ENCODE peak calls at places on chromosomes 5 and 9, in eight cellular contexts. One of them, this sample, is unnamed.

GRCh38 chr5:136424835-136425694 is 59.7 kb upstream of the TRPC7 start:
- DNase-seq in left lung: peak; percentile 83
- DNase-seq in glomerular endothelial cell: peak; percentile 23
- DNase-seq in T-helper 9 cell: peak; percentile 27
- DNase-seq in HEK293T: peak; percentile 85
- DNase-seq in anterior cingulate cortex: no peak
- DNase-seq in lung microvascular endothelial cell: peak; percentile 66
- DNase-seq in SHP77: peak; percentile 77
- DNase-seq in this sample: peak; percentile 40

GRCh38 chr5:180950291-180950949 is 38.2 kb upstream of the BTNL3 start:
- DNase-seq in left lung: no peak
- DNase-seq in glomerular endothelial cell: no peak
- DNase-seq in T-helper 9 cell: no peak
- DNase-seq in HEK293T: no peak
- DNase-seq in anterior cingulate cortex: no peak
- DNase-seq in lung microvascular endothelial cell: no peak
- DNase-seq in SHP77: no peak
- DNase-seq in this sample: no peak

GRCh38 chr9:127154390-127155191 is 32.2 kb upstream of the ANGPTL2 start:
- DNase-seq in left lung: no peak
- DNase-seq in glomerular endothelial cell: no peak
- DNase-seq in T-helper 9 cell: no peak
- DNase-seq in HEK293T: no peak
- DNase-seq in anterior cingulate cortex: no peak
- DNase-seq in lung microvascular endothelial cell: no peak
- DNase-seq in SHP77: no peak
- DNase-seq in this sample: no peak

GRCh38 chr5:80125962-80126480 is 90.9 kb downstream of the THBS4 start:
- DNase-seq in left lung: no peak
- DNase-seq in glomerular endothelial cell: no peak
- DNase-seq in T-helper 9 cell: no peak
- DNase-seq in HEK293T: no peak
- DNase-seq in anterior cingulate cortex: no peak
- DNase-seq in lung microvascular endothelial cell: peak; percentile 5
- DNase-seq in SHP77: no peak
- DNase-seq in this sample: peak; percentile 59

GRCh38 chr5:174505621-174506020 is 218.8 kb upstream of the MSX2 start:
- DNase-seq in left lung: no peak
- DNase-seq in glomerular endothelial cell: no peak
- DNase-seq in T-helper 9 cell: no peak
- DNase-seq in HEK293T: peak; percentile 64
- DNase-seq in anterior cingulate cortex: no peak
- DNase-seq in lung microvascular endothelial cell: peak; percentile 25
- DNase-seq in SHP77: no peak
- DNase-seq in this sample: no peak

GRCh38 chr9:133612816-133613215 is 3.6 kb upstream of the FAM163B start:
- DNase-seq in left lung: peak; percentile 65
- DNase-seq in glomerular endothelial cell: no peak
- DNase-seq in T-helper 9 cell: no peak
- DNase-seq in HEK293T: no peak
- DNase-seq in anterior cingulate cortex: no peak
- DNase-seq in lung microvascular endothelial cell: no peak
- DNase-seq in SHP77: no peak
- DNase-seq in this sample: no peak

GRCh38 chr5:158245513-158245912 is 386.6 kb upstream of the CLINT1 start:
- DNase-seq in left lung: no peak
- DNase-seq in glomerular endothelial cell: no peak
- DNase-seq in T-helper 9 cell: no peak
- DNase-seq in HEK293T: no peak
- DNase-seq in anterior cingulate cortex: no peak
- DNase-seq in lung microvascular endothelial cell: no peak
- DNase-seq in SHP77: no peak
- DNase-seq in this sample: no peak

GRCh38 chr9:70589571-70590263 is 175.3 kb upstream of the KLF9 start:
- DNase-seq in left lung: no peak
- DNase-seq in glomerular endothelial cell: no peak
- DNase-seq in T-helper 9 cell: no peak
- DNase-seq in HEK293T: no peak
- DNase-seq in anterior cingulate cortex: no peak
- DNase-seq in lung microvascular endothelial cell: peak; percentile 67
- DNase-seq in SHP77: no peak
- DNase-seq in this sample: peak; percentile 66

GRCh38 chr5:158553195-158553945 is 546.3 kb downstream of the EBF1 start:
- DNase-seq in left lung: no peak
- DNase-seq in glomerular endothelial cell: no peak
- DNase-seq in T-helper 9 cell: no peak
- DNase-seq in HEK293T: no peak
- DNase-seq in anterior cingulate cortex: no peak
- DNase-seq in lung microvascular endothelial cell: no peak
- DNase-seq in SHP77: no peak
- DNase-seq in this sample: no peak

GRCh38 chr5:149749481-149750365 is 19.6 kb downstream of the PPARGC1B start:
- DNase-seq in left lung: no peak
- DNase-seq in glomerular endothelial cell: no peak
- DNase-seq in T-helper 9 cell: no peak
- DNase-seq in HEK293T: no peak
- DNase-seq in anterior cingulate cortex: no peak
- DNase-seq in lung microvascular endothelial cell: no peak
- DNase-seq in SHP77: no peak
- DNase-seq in this sample: peak; percentile 26

GRCh38 chr5:177967221-177967887 is 28.7 kb downstream of the PROP1 start:
- DNase-seq in left lung: no peak
- DNase-seq in glomerular endothelial cell: no peak
- DNase-seq in T-helper 9 cell: no peak
- DNase-seq in HEK293T: no peak
- DNase-seq in anterior cingulate cortex: no peak
- DNase-seq in lung microvascular endothelial cell: no peak
- DNase-seq in SHP77: no peak
- DNase-seq in this sample: no peak

GRCh38 chr9:93673271-93673843 is 97.0 kb downstream of the PHF2 start:
- DNase-seq in left lung: peak; percentile 71
- DNase-seq in glomerular endothelial cell: no peak
- DNase-seq in T-helper 9 cell: no peak
- DNase-seq in HEK293T: no peak
- DNase-seq in anterior cingulate cortex: no peak
- DNase-seq in lung microvascular endothelial cell: no peak
- DNase-seq in SHP77: no peak
- DNase-seq in this sample: peak; percentile 32

GRCh38 chr5:41641621-41642020 is 131.2 kb upstream of the PLCXD3 start:
- DNase-seq in left lung: no peak
- DNase-seq in glomerular endothelial cell: no peak
- DNase-seq in T-helper 9 cell: no peak
- DNase-seq in HEK293T: no peak
- DNase-seq in anterior cingulate cortex: no peak
- DNase-seq in lung microvascular endothelial cell: peak; percentile 23
- DNase-seq in SHP77: no peak
- DNase-seq in this sample: no peak

GRCh38 chr9:16425572-16425971 is 444.9 kb downstream of the BNC2 start:
- DNase-seq in left lung: no peak
- DNase-seq in glomerular endothelial cell: no peak
- DNase-seq in T-helper 9 cell: no peak
- DNase-seq in HEK293T: no peak
- DNase-seq in anterior cingulate cortex: no peak
- DNase-seq in lung microvascular endothelial cell: peak; percentile 22
- DNase-seq in SHP77: no peak
- DNase-seq in this sample: peak; percentile 57

GRCh38 chr5:130289132-130290088 is 385.1 kb downstream of the CHSY3 start:
- DNase-seq in left lung: no peak
- DNase-seq in glomerular endothelial cell: no peak
- DNase-seq in T-helper 9 cell: no peak
- DNase-seq in HEK293T: no peak
- DNase-seq in anterior cingulate cortex: no peak
- DNase-seq in lung microvascular endothelial cell: no peak
- DNase-seq in SHP77: no peak
- DNase-seq in this sample: peak; percentile 24

GRCh38 chr5:61332369-61332745 is 299 bp downstream of the ZSWIM6 start:
- DNase-seq in left lung: peak; percentile 88
- DNase-seq in glomerular endothelial cell: no peak
- DNase-seq in T-helper 9 cell: peak; percentile 30
- DNase-seq in HEK293T: no peak
- DNase-seq in anterior cingulate cortex: no peak
- DNase-seq in lung microvascular endothelial cell: peak; percentile 50
- DNase-seq in SHP77: no peak
- DNase-seq in this sample: peak; percentile 28

GRCh38 chr5:117299940-117300339 is 725.3 kb upstream of the SEMA6A start:
- DNase-seq in left lung: no peak
- DNase-seq in glomerular endothelial cell: no peak
- DNase-seq in T-helper 9 cell: no peak
- DNase-seq in HEK293T: no peak
- DNase-seq in anterior cingulate cortex: no peak
- DNase-seq in lung microvascular endothelial cell: no peak
- DNase-seq in SHP77: peak; percentile 27
- DNase-seq in this sample: peak; percentile 52

GRCh38 chr9:31119882-31120481 is 1264.5 kb upstream of the ACO1 start:
- DNase-seq in left lung: no peak
- DNase-seq in glomerular endothelial cell: peak; percentile 14
- DNase-seq in T-helper 9 cell: peak; percentile 15
- DNase-seq in HEK293T: peak; percentile 7
- DNase-seq in anterior cingulate cortex: no peak
- DNase-seq in lung microvascular endothelial cell: peak; percentile 28
- DNase-seq in SHP77: no peak
- DNase-seq in this sample: peak; percentile 46